ENCODE peak calls at places on chromosomes 1 and 21, in four cellular contexts. Q is SK-N-SH, U is H1, W is GM12878. B is an unnamed sample.

GRCh38 chr1:226677121-226678020 is 61.7 kb downstream of the ITPKB start:
- DNase-seq in Q (no peak), U (no peak), W (no peak), B (no peak)

GRCh38 chr1:194568610-194569009 is 1382.2 kb upstream of the B3GALT2 start:
- DNase-seq in Q (no peak), U (no peak), W (no peak), B (no peak)

GRCh38 chr1:177809844-177810243 is 160.0 kb downstream of the SEC16B start:
- DNase-seq in Q (no peak), U (no peak), W (peak), B (no peak)

GRCh38 chr1:156193488-156194299 is at the start of gene SLC25A44:
- DNase-seq in Q (peak), U (peak), W (peak), B (peak)

GRCh38 chr1:115293899-115294298 is 44.1 kb downstream of the NGF start:
- DNase-seq in Q (no peak), U (no peak), W (no peak), B (no peak)

GRCh38 chr1:242017580-242018233 is 18.8 kb upstream of the MAP1LC3C start:
- DNase-seq in Q (peak), U (no peak), W (no peak), B (peak)

GRCh38 chr21:17612023-17612564 is 607 bp downstream of the BTG3 start:
- DNase-seq in Q (peak), U (no peak), W (no peak), B (no peak)

GRCh38 chr1:156366832-156367231 is 2.2 kb upstream of the RHBG start:
- DNase-seq in Q (no peak), U (no peak), W (no peak), B (no peak)

GRCh38 chr1:1200876-1201810 is 5.2 kb downstream of the TNFRSF18 start:
- DNase-seq in Q (peak), U (no peak), W (no peak), B (no peak)

GRCh38 chr1:201649776-201650607 is 111.1 kb downstream of the NAV1 start:
- DNase-seq in Q (peak), U (peak), W (no peak), B (no peak)

GRCh38 chr1:206470692-206471414 is 577 bp downstream of the IKBKE start:
- DNase-seq in Q (no peak), U (no peak), W (peak), B (peak)

GRCh38 chr1:36153476-36153875 is 2.5 kb upstream of the MAP7D1 start:
- DNase-seq in Q (no peak), U (no peak), W (no peak), B (no peak)

GRCh38 chr21:30719401-30719800 is 824 bp upstream of the KRTAP21-3 start:
- DNase-seq in Q (no peak), U (no peak), W (no peak), B (no peak)

GRCh38 chr1:179058343-179059184 is 23.3 kb upstream of the TOR3A start:
- DNase-seq in Q (no peak), U (no peak), W (no peak), B (no peak)

GRCh38 chr21:31908106-31909031 is 35.5 kb downstream of the HUNK start:
- DNase-seq in Q (no peak), U (no peak), W (no peak), B (peak)

GRCh38 chr1:113734357-113735055 is 24.8 kb downstream of the PHTF1 start:
- DNase-seq in Q (no peak), U (no peak), W (no peak), B (no peak)

GRCh38 chr1:86845514-86845913 is 68.4 kb downstream of the SELENOF start:
- DNase-seq in Q (no peak), U (no peak), W (no peak), B (peak)

GRCh38 chr1:54850082-54850730 is 36.8 kb downstream of the DHCR24 start:
- DNase-seq in Q (no peak), U (no peak), W (no peak), B (no peak)

GRCh38 chr1:201536542-201536941 is 2.4 kb upstream of the NAV1 start:
- DNase-seq in Q (no peak), U (no peak), W (no peak), B (no peak)

GRCh38 chr1:221230605-221231004 is 351.4 kb downstream of the HLX start:
- DNase-seq in Q (no peak), U (no peak), W (no peak), B (no peak)
- TF ChIP-seq TCF12 in Q (no peak), U (no peak), W (no peak), B (no peak)

GRCh38 chr21:39647476-39647875 is 34.7 kb downstream of the B3GALT5 start:
- DNase-seq in Q (no peak), U (no peak), W (no peak), B (no peak)
- TF ChIP-seq TCF12 in Q (no peak), U (no peak), W (no peak), B (no peak)

DNA sequence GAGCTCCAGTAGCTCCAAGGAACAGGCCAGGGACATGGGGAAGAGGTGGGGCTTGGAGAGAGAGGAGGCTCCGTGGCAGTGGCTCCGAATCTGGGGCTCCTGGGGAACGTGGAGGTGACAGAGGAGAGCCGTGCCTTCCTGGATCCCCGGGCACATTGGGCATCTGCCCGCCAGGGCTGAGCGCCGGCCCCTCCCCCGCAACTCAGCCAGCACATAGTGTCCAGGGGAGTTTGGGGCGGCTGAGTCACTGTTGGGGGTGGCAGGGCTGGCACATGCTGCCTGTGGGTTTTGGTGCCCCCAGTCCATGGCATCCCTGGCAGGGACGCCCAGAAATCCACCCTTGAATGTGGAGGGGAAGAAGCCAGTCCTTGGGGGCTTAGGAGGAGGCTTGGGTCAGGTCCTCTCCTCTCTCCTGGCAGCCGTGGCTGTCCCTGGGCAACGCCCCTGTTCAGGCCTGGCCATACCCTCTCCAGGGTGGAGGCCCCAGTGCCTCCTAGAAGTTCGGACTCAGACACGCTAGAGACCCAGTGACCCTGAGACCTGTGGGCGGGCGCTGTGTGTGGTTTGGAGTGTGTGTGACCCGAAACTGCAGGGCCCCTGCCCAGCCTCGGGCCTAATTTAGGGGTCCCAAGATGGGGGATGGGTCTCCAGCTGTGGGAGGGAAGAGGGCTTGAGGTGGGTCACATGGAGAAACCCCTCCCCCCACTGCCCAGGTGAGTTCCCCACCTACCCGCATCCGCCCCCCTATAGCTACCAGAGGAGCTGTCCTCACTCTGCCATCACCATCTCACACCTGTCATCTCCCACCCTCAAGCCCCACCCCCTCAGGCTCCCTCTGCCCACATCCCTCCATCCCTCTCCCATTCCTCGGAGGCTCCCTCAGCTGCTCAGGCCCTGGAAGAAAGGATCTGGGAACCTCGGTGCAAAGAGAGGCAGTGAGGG is 1.6 kb downstream of the HSPB7 start:
- DNase-seq in Q (no peak), U (no peak), W (no peak), B (no peak)
- TF ChIP-seq TCF12 in Q (no peak), U (no peak), W (peak), B (no peak)

DNA sequence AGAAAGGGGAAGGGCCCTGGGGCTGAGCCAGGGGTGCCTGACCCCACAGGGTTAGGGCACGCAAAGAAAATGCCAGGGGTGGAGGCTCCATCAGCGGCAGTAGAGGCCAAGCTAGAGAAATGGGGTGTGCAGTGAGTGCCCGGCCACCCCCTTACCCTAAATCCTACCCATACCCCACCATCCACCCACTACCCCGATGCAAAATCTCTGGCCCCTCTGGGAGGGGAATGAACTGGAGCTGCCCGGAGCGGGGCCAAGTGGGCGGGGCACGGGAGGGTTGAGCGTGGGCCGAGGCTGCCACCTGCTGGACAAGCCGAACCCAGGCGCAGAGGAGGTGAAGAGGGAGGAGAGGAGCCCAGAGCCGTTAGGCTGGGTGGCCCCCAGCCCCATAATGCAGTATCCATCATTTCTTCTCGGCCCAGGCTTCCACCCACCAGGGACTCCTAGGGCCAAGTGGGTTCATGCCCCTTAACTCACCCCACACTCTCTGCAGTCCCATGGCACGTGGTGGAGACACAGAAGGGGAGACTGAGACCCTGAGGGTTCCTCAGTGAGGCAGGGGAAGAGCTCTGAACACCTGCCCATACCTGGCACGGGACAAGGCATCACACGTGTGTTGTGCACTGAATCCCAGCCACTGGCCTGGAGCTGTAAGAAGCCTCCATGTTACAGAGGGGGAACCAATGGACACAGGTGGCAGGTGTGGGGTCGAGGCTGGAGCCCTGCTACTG is 1.4 kb upstream of the C1QC start:
- DNase-seq in Q (peak), U (no peak), W (no peak), B (peak)
- TF ChIP-seq TCF12 in Q (no peak), U (no peak), W (no peak), B (no peak)

GRCh38 chr1:45331436-45332345 is 5.0 kb downstream of the HPDL start:
- DNase-seq in Q (no peak), U (no peak), W (no peak), B (no peak)

GRCh38 chr1:45335732-45336365 is 4.1 kb upstream of the TOE1 start:
- DNase-seq in Q (no peak), U (no peak), W (no peak), B (peak)

GRCh38 chr1:45337630-45338320 is 2.2 kb upstream of the TOE1 start:
- DNase-seq in Q (no peak), U (no peak), W (no peak), B (no peak)

GRCh38 chr1:45332346-45332720 is 5.6 kb downstream of the HPDL start:
- DNase-seq in Q (no peak), U (no peak), W (no peak), B (no peak)

DNA sequence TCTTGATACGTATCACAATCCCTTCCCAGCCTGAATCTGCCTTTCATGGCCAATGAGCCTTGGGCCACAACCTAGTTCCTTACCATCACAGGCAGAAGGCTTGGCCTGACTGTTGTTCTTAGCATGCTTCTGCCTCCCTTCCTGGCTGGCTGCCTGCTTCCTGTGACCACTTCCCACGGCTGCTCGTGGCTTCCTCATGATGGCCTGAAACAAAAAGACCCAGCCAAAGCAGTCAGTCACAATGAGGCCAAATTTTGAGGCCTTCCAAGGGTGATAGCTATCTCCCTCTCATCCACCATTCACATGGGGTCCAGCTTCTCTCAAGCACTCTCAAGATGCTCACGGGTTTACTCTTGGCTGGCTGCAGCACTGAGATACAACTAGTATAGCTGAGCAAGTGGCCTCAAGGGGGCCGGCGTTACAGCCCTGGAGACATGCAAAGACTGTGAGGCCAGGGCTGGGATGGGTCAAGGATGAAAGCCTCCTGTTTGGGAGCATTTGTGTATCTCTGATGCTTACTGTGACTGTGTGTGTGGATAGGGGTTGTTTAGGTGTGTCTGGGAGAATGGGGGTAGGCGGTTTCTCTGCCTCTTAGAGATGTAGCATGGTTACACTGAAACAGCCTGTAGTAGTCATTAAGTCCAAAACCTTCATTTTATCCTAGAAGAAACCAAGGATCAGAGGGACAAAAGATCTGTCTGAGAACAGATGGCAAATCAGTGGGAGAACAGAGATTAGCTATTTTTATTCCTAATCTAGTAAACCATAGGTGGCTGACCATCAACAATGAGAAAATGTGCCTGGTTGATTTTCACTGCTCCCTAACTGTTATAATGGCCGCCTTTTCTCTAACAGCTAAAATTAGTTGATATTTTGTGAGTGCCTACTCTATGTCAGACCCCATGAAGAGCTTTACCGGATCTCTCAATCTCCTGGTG is 5.4 kb upstream of the TOE1 start:
- DNase-seq in Q (no peak), U (no peak), W (no peak), B (no peak)
- TF ChIP-seq TCF12 in Q (no peak), U (no peak), W (no peak), B (no peak)

GRCh38 chr1:33170351-33171274 is 11.2 kb downstream of the TRIM62 start:
- DNase-seq in Q (no peak), U (no peak), W (no peak), B (no peak)
- TF ChIP-seq TCF12 in Q (no peak), U (no peak), W (no peak), B (no peak)

GRCh38 chr1:213179784-213180183 is 128.7 kb downstream of the RPS6KC1 start:
- DNase-seq in Q (no peak), U (no peak), W (no peak), B (no peak)
- TF ChIP-seq TCF12 in Q (no peak), U (no peak), W (no peak), B (no peak)

GRCh38 chr1:94582578-94582977 is 41.0 kb upstream of the F3 start:
- DNase-seq in Q (no peak), U (no peak), W (no peak), B (no peak)
- TF ChIP-seq TCF12 in Q (no peak), U (no peak), W (no peak), B (no peak)

GRCh38 chr1:52482326-52483004 is 70.4 kb downstream of the TUT4 start:
- DNase-seq in Q (no peak), U (no peak), W (no peak), B (no peak)
- TF ChIP-seq TCF12 in Q (no peak), U (no peak), W (no peak), B (no peak)

DNA sequence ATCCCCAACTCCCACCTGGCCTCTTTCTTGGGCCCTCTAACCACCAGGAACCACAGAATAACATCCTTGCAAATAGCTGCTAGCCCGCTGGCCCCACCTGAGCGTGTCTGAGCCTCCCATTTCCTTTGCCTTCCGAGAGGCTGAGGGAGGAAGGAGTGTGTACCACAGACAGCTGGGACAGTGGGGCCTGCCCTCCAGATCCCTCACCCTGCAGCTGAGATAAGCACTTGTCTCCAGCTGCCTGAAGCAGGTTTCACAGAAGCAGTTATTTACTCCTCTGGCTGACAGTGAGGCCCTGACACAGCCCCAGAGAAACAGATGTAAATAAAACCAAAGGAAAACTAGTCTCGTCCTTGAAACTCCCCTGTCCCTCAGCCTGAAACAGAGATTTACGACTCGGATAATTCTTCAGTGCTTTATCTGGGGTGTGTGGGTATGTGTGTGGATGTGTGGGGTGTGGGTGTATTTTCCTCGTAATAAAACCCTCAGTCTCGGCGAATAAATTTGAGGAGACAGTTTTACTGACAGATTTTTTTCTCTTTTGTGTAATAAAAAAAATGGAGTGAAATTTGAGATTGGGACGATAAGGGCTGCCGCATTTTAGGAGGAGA is 181.1 kb downstream of the IGSF21 start:
- DNase-seq in Q (peak), U (no peak), W (no peak), B (no peak)
- TF ChIP-seq TCF12 in Q (no peak), U (no peak), W (peak), B (no peak)

B was measured in HepG2.